ENCODE peak calls at places on chromosomes 5 and 9, in four cellular contexts. V, I, N and L are unnamed samples.

GRCh38 chr9:137293094-137293481 is 9.0 kb downstream of the NRARP start:
- DNase-seq in V (no peak), I (no peak), N (no peak), L (no peak)

GRCh38 chr9:134663753-134664415 is 22.3 kb downstream of the COL5A1 start:
- DNase-seq in V (no peak), I (no peak), N (no peak), L (no peak)

GRCh38 chr5:87541033-87541432 is 128.3 kb upstream of the CCNH start:
- DNase-seq in V (no peak), I (no peak), N (no peak), L (peak)

GRCh38 chr9:17706347-17706746 is 127.5 kb downstream of the SH3GL2 start:
- DNase-seq in V (no peak), I (no peak), N (no peak), L (no peak)

GRCh38 chr9:89884356-89885083 is 279.7 kb downstream of the GADD45G start:
- DNase-seq in V (no peak), I (no peak), N (no peak), L (no peak)

GRCh38 chr5:139561655-139562451 is 714 bp downstream of the UBE2D2 start:
- DNase-seq in V (peak), I (peak), N (no peak), L (no peak)

GRCh38 chr5:102796014-102796413 is 40.9 kb downstream of the PAM start:
- DNase-seq in V (no peak), I (no peak), N (no peak), L (no peak)

GRCh38 chr9:136947955-136948510 is 3.0 kb downstream of the C8G start:
- DNase-seq in V (peak), I (no peak), N (no peak), L (no peak)

GRCh38 chr5:90548069-90548593 is 10.5 kb upstream of the ADGRV1 start:
- DNase-seq in V (no peak), I (no peak), N (no peak), L (peak)

GRCh38 chr5:61468483-61468865 is 136.4 kb downstream of the ZSWIM6 start:
- DNase-seq in V (no peak), I (no peak), N (no peak), L (no peak)

GRCh38 chr9:79256691-79257213 is 315.0 kb upstream of the TLE4 start:
- DNase-seq in V (no peak), I (no peak), N (peak), L (peak)

GRCh38 chr5:54347221-54347865 is 37.0 kb upstream of the ARL15 start:
- DNase-seq in V (no peak), I (no peak), N (no peak), L (no peak)

GRCh38 chr9:93637886-93638285 is 61.5 kb downstream of the PHF2 start:
- DNase-seq in V (no peak), I (no peak), N (no peak), L (no peak)

GRCh38 chr9:119924736-119925135 is 555.5 kb upstream of the BRINP1 start:
- DNase-seq in V (no peak), I (no peak), N (no peak), L (no peak)